ENCODE peak calls at places on chromosome 5, in four cellular contexts. One of them, this sample, is unnamed.
A peak's percentile ranks its signal among the peaks of the same experiment; 100 is the strongest.

GRCh38 chr5:143781993-143782520 is 29.9 kb upstream of the HMHB1 start:
- DNase-seq in K562: no peak
- DNase-seq in SK-N-SH: no peak
- DNase-seq in GM12878: no peak
- DNase-seq in this sample: no peak

GRCh38 chr5:65483474-65484346 is 2.0 kb upstream of the ADAMTS6 start:
- DNase-seq in SK-N-SH: peak; percentile 66
- DNase-seq in GM12878: peak; percentile 36
- DNase-seq in K562: no peak
- DNase-seq in this sample: no peak

GRCh38 chr5:157471709-157472108 is 11.7 kb downstream of the NIPAL4 start:
- DNase-seq in K562: peak; percentile 45
- DNase-seq in SK-N-SH: peak; percentile 51
- DNase-seq in GM12878: no peak
- DNase-seq in this sample: no peak

GRCh38 chr5:39775058-39775457 is 350.3 kb upstream of the DAB2 start:
- DNase-seq in SK-N-SH: no peak
- DNase-seq in GM12878: no peak
- DNase-seq in K562: no peak
- DNase-seq in this sample: no peak

GRCh38 chr5:153972240-153972639 is 66.5 kb downstream of the FAM114A2 start:
- DNase-seq in SK-N-SH: no peak
- DNase-seq in GM12878: no peak
- DNase-seq in K562: no peak
- DNase-seq in this sample: no peak

GRCh38 chr5:129696636-129697035 is 51.3 kb upstream of the MINAR2 start:
- DNase-seq in K562: no peak
- DNase-seq in GM12878: no peak
- DNase-seq in SK-N-SH: no peak
- DNase-seq in this sample: no peak

GRCh38 chr5:6504677-6505414 is 56.2 kb downstream of the UBE2QL1 start:
- DNase-seq in GM12878: no peak
- DNase-seq in K562: no peak
- DNase-seq in SK-N-SH: no peak
- DNase-seq in this sample: no peak

GRCh38 chr5:174378116-174378874 is 332.8 kb downstream of the NSG2 start:
- DNase-seq in GM12878: no peak
- DNase-seq in K562: no peak
- DNase-seq in SK-N-SH: no peak
- DNase-seq in this sample: no peak

GRCh38 chr5:14200312-14200990 is 57.3 kb downstream of the TRIO start:
- DNase-seq in GM12878: no peak
- DNase-seq in SK-N-SH: no peak
- DNase-seq in K562: no peak
- DNase-seq in this sample: no peak

GRCh38 chr5:149172261-149172660 is 31.0 kb downstream of the ABLIM3 start:
- DNase-seq in K562: no peak
- DNase-seq in GM12878: no peak
- DNase-seq in SK-N-SH: no peak
- DNase-seq in this sample: no peak

GRCh38 chr5:54637654-54638053 is 120.1 kb downstream of the SNX18 start:
- DNase-seq in GM12878: no peak
- DNase-seq in SK-N-SH: no peak
- DNase-seq in K562: no peak
- DNase-seq in this sample: no peak

GRCh38 chr5:56026863-56027300 is 32.1 kb upstream of the IL6ST start:
- DNase-seq in K562: no peak
- DNase-seq in SK-N-SH: no peak
- DNase-seq in GM12878: peak; percentile 89
- DNase-seq in this sample: no peak

GRCh38 chr5:176447538-176447981 is 625 bp upstream of the FAF2 start:
- DNase-seq in SK-N-SH: peak; percentile 80
- DNase-seq in GM12878: no peak
- DNase-seq in K562: peak; percentile 44
- DNase-seq in this sample: peak; percentile 61

GRCh38 chr5:128446-128845 is 36.5 kb downstream of the PLEKHG4B start:
- DNase-seq in SK-N-SH: no peak
- DNase-seq in K562: no peak
- DNase-seq in GM12878: no peak
- DNase-seq in this sample: no peak

GRCh38 chr5:102152906-102153787 is 142.9 kb downstream of the SLCO4C1 start:
- DNase-seq in SK-N-SH: peak; percentile 69
- DNase-seq in K562: no peak
- DNase-seq in GM12878: no peak
- DNase-seq in this sample: peak; percentile 19

GRCh38 chr5:58497956-58498942 is 7.0 kb downstream of the GAPT start:
- DNase-seq in K562: peak; percentile 9
- DNase-seq in SK-N-SH: peak; percentile 37
- DNase-seq in GM12878: no peak
- DNase-seq in this sample: no peak

GRCh38 chr5:14131855-14132503 is 11.2 kb upstream of the TRIO start:
- DNase-seq in K562: no peak
- DNase-seq in SK-N-SH: no peak
- DNase-seq in GM12878: no peak
- DNase-seq in this sample: no peak

GRCh38 chr5:136023935-136024645 is 4.7 kb upstream of the TGFBI start:
- DNase-seq in K562: no peak
- DNase-seq in SK-N-SH: no peak
- DNase-seq in GM12878: no peak
- DNase-seq in this sample: no peak

GRCh38 chr5:10460252-10460906 is 18.7 kb downstream of the ROPN1L start:
- DNase-seq in K562: no peak
- DNase-seq in SK-N-SH: peak; percentile 59
- DNase-seq in GM12878: no peak
- DNase-seq in this sample: no peak

GRCh38 chr5:150078802-150079654 is 7.3 kb downstream of the CSF1R start:
- DNase-seq in K562: no peak
- DNase-seq in GM12878: no peak
- DNase-seq in SK-N-SH: peak; percentile 32
- DNase-seq in this sample: no peak

GRCh38 chr5:67395790-67396418 is 199.3 kb upstream of the CD180 start:
- DNase-seq in K562: no peak
- DNase-seq in SK-N-SH: no peak
- DNase-seq in GM12878: no peak
- DNase-seq in this sample: no peak

GRCh38 chr5:181203842-181204560 is 995 bp downstream of the TRIM7 start:
- DNase-seq in K562: peak; percentile 66
- DNase-seq in SK-N-SH: peak; percentile 73
- DNase-seq in GM12878: no peak
- DNase-seq in this sample: no peak

GRCh38 chr5:151745071-151745705 is 13.2 kb downstream of the ATOX1 start:
- DNase-seq in SK-N-SH: no peak
- DNase-seq in K562: no peak
- DNase-seq in GM12878: peak; percentile 71
- DNase-seq in this sample: no peak

GRCh38 chr5:91074615-91075014 is 308.5 kb downstream of the ARRDC3 start:
- DNase-seq in K562: no peak
- DNase-seq in SK-N-SH: no peak
- DNase-seq in GM12878: peak; percentile 23
- DNase-seq in this sample: no peak

GRCh38 chr5:62354028-62354874 is 48.2 kb downstream of the KIF2A start:
- DNase-seq in SK-N-SH: peak; percentile 44
- DNase-seq in K562: peak; percentile 23
- DNase-seq in GM12878: peak; percentile 35
- DNase-seq in this sample: peak; percentile 1

GRCh38 chr5:78548216-78548615 is 100.4 kb downstream of the LHFPL2 start:
- DNase-seq in GM12878: no peak
- DNase-seq in K562: no peak
- DNase-seq in SK-N-SH: peak; percentile 71
- DNase-seq in this sample: no peak

GRCh38 chr5:98750693-98751092 is 22.8 kb upstream of the RGMB start:
- DNase-seq in SK-N-SH: no peak
- DNase-seq in GM12878: no peak
- DNase-seq in K562: no peak
- DNase-seq in this sample: no peak

GRCh38 chr5:107783551-107783950 is 112.8 kb upstream of the EFNA5 start:
- DNase-seq in SK-N-SH: no peak
- DNase-seq in GM12878: no peak
- DNase-seq in K562: no peak
- DNase-seq in this sample: no peak

DNA sequence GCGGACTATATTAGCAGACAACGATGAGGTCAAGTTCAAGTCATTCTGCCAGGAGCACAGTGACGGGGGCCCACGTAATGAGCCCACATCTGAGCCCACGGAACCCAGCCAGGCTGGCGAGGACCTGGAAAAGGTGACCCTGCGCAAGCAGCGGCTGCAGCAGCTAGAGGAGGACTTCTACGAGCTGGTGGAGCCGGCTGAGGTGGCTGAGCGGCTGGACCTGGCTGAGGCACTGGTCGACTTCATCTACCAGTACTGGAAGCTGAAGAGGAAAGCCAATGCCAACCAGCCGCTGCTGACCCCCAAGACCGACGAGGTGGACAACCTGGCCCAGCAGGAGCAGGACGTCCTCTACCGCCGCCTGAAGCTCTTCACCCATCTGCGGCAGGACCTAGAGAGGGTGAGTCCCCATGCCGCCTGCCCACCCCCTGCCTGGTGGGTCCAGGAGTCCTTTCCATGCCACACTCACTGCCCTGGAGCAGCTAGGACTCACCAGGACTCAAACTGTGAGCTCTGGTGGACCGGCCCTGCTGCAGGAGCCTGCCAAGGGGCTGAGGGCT is 40.8 kb downstream of the JADE2 start:
- DNase-seq in GM12878: no peak
- DNase-seq in SK-N-SH: no peak
- DNase-seq in K562: no peak
- DNase-seq in this sample: no peak
- TF ChIP-seq GABPA in GM12878: no peak
- TF ChIP-seq GABPA in SK-N-SH: no peak
- TF ChIP-seq GABPA in K562: no peak
- TF ChIP-seq GABPA in this sample: no peak

GRCh38 chr5:27474054-27474323 is 435.6 kb upstream of the CDH9 start:
- DNase-seq in SK-N-SH: no peak
- DNase-seq in K562: no peak
- DNase-seq in GM12878: no peak
- DNase-seq in this sample: no peak
- H3K4me3 ChIP-seq in SK-N-SH: peak overlapping the region; percentile 49
- H3K4me3 ChIP-seq in K562: peak overlapping the region; percentile 40
- H3K4me3 ChIP-seq in GM12878: peak overlapping the region; percentile 55
- H3K4me3 ChIP-seq in this sample: no peak overlapping the region

GRCh38 chr5:17315710-17316221 is 98.3 kb downstream of the BASP1 start:
- DNase-seq in K562: no peak
- DNase-seq in GM12878: no peak
- DNase-seq in SK-N-SH: no peak
- DNase-seq in this sample: peak; percentile 28
- TF ChIP-seq GABPA in K562: no peak
- TF ChIP-seq GABPA in GM12878: no peak
- TF ChIP-seq GABPA in SK-N-SH: no peak
- TF ChIP-seq GABPA in this sample: no peak

DNA sequence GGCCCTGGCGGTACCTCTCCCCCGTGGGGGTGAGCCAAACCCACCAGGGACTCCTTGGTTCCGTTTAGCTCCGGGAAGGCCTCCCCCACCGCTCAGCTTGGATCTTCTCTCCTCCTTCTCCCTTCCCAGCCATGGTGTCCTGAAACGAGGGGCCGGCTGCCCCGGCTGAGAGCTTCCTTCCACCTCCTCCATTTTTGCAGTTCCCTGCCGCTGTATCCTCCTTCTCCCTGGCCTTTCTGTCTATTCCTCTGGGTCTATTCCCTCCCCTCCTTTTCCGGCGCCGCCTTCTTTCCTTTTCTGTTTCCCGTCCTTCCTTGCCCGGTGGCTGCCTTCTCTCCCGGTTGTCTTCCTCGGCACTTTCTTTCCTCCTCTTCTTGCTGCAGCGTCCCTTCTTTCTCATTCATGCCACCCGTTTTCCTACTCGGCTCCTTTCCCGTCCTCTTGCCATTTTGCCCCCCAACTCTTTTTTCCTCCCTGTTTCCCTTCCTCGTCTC is 110.4 kb downstream of the LIFR start:
- DNase-seq in SK-N-SH: no peak
- DNase-seq in GM12878: no peak
- DNase-seq in K562: no peak
- DNase-seq in this sample: no peak
- H3K4me3 ChIP-seq in SK-N-SH: no peak overlapping the region
- H3K4me3 ChIP-seq in GM12878: no peak overlapping the region
- H3K4me3 ChIP-seq in K562: no peak overlapping the region
- H3K4me3 ChIP-seq in this sample: no peak overlapping the region

GRCh38 chr5:83405662-83406061 is 65.9 kb upstream of the VCAN start:
- DNase-seq in SK-N-SH: no peak
- DNase-seq in GM12878: no peak
- DNase-seq in K562: no peak
- DNase-seq in this sample: no peak

GRCh38 chr5:83401775-83402174 is 69.8 kb upstream of the VCAN start:
- DNase-seq in GM12878: no peak
- DNase-seq in K562: no peak
- DNase-seq in SK-N-SH: no peak
- DNase-seq in this sample: no peak

GRCh38 chr5:83400712-83401111 is 70.8 kb upstream of the VCAN start:
- DNase-seq in SK-N-SH: no peak
- DNase-seq in K562: no peak
- DNase-seq in GM12878: no peak
- DNase-seq in this sample: no peak

GRCh38 chr5:83401122-83401620 is 70.4 kb upstream of the VCAN start:
- DNase-seq in K562: no peak
- DNase-seq in GM12878: peak; percentile 17
- DNase-seq in SK-N-SH: no peak
- DNase-seq in this sample: no peak

GRCh38 chr5:83404182-83404712 is 67.3 kb upstream of the VCAN start:
- DNase-seq in SK-N-SH: no peak
- DNase-seq in GM12878: no peak
- DNase-seq in K562: no peak
- DNase-seq in this sample: no peak
- TF ChIP-seq GABPA in SK-N-SH: no peak
- TF ChIP-seq GABPA in GM12878: no peak
- TF ChIP-seq GABPA in K562: no peak
- TF ChIP-seq GABPA in this sample: no peak

GRCh38 chr5:60489377-60489776 is 210.6 kb downstream of the DEPDC1B start:
- DNase-seq in SK-N-SH: no peak
- DNase-seq in GM12878: no peak
- DNase-seq in K562: no peak
- DNase-seq in this sample: no peak
- H3K4me3 ChIP-seq in SK-N-SH: no peak overlapping the region
- H3K4me3 ChIP-seq in GM12878: no peak overlapping the region
- H3K4me3 ChIP-seq in K562: no peak overlapping the region
- H3K4me3 ChIP-seq in this sample: no peak overlapping the region

GRCh38 chr5:72093231-72093630 is 14.0 kb upstream of the MAP1B start:
- DNase-seq in K562: no peak
- DNase-seq in GM12878: no peak
- DNase-seq in SK-N-SH: no peak
- DNase-seq in this sample: no peak

GRCh38 chr5:72096602-72097205 is 10.6 kb upstream of the MAP1B start:
- DNase-seq in GM12878: no peak
- DNase-seq in K562: no peak
- DNase-seq in SK-N-SH: no peak
- DNase-seq in this sample: no peak

GRCh38 chr5:72092074-72092473 is 15.2 kb upstream of the MAP1B start:
- DNase-seq in SK-N-SH: no peak
- DNase-seq in GM12878: no peak
- DNase-seq in K562: no peak
- DNase-seq in this sample: no peak

DNA sequence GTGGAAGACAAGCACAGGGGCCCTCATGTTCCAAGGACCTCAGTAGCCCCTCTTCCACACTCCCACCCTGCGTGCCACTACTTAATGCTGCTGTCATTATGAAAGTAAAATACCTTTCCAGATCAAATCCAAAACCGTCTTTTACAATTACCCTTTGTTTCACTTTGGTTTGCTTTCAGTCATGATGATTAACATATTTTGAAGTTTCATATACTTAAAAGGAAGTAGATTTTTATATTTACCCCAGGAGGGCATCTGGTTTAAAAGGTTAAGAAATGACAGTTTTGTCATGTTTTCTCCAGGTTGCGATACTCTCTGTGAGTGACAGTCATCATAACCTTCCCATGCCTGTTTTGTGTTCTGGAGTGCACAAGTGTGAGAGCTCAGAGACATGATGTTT is 13.5 kb upstream of the MAP1B start:
- DNase-seq in SK-N-SH: no peak
- DNase-seq in GM12878: peak; percentile 13
- DNase-seq in K562: no peak
- DNase-seq in this sample: no peak
- TF ChIP-seq GABPA in SK-N-SH: no peak
- TF ChIP-seq GABPA in GM12878: no peak
- TF ChIP-seq GABPA in K562: no peak
- TF ChIP-seq GABPA in this sample: no peak